ENCODE peak calls at places on chromosomes 7 and 10, in four cellular contexts. P is lower leg skin, Y is stomach, V is H9. I is an unnamed sample.

GRCh38 chr10:29239569-29240472 is 49.0 kb upstream of the LYZL1 start:
- DNase-seq in P (no peak), Y (no peak), V (peak), I (peak)

GRCh38 chr7:84191261-84191660 is 3.3 kb downstream of the SEMA3A start:
- DNase-seq in P (no peak), Y (no peak), V (no peak), I (no peak)

GRCh38 chr10:77408259-77408658 is 229.3 kb downstream of the KCNMA1 start:
- DNase-seq in P (no peak), Y (no peak), V (no peak), I (no peak)

GRCh38 chr7:15508258-15508657 is 53.6 kb downstream of the AGMO start:
- DNase-seq in P (no peak), Y (no peak), V (no peak), I (no peak)

GRCh38 chr7:524800-525199 is 5.2 kb upstream of the PDGFA start:
- DNase-seq in P (no peak), Y (no peak), V (no peak), I (no peak)

GRCh38 chr10:55174419-55174818 is 373.4 kb upstream of the PCDH15 start:
- DNase-seq in P (no peak), Y (no peak), V (peak), I (peak)

GRCh38 chr10:103772096-103772845 is 83.1 kb downstream of the SH3PXD2A start:
- DNase-seq in P (peak), Y (peak), V (peak), I (peak)

GRCh38 chr7:11232462-11232861 is 258.8 kb downstream of the PHF14 start:
- DNase-seq in P (no peak), Y (no peak), V (no peak), I (no peak)

GRCh38 chr10:69835875-69836727 is 34.4 kb downstream of the COL13A1 start:
- DNase-seq in P (no peak), Y (no peak), V (no peak), I (no peak)

GRCh38 chr10:88565072-88565471 is 18.0 kb downstream of the RNLS start:
- DNase-seq in P (no peak), Y (no peak), V (no peak), I (no peak)

GRCh38 chr7:129780257-129781127 is 169.0 kb downstream of the NRF1 start:
- DNase-seq in P (peak), Y (peak), V (peak), I (peak)

GRCh38 chr7:88116395-88116794 is 103.4 kb downstream of the SRI start:
- DNase-seq in P (no peak), Y (no peak), V (no peak), I (no peak)

GRCh38 chr7:30900803-30901362 is 10.8 kb upstream of the AQP1 start:
- DNase-seq in P (no peak), Y (no peak), V (no peak), I (no peak)

GRCh38 chr7:2802504-2803341 is 41.4 kb downstream of the GNA12 start:
- DNase-seq in P (no peak), Y (no peak), V (no peak), I (peak)

GRCh38 chr7:83161186-83161585 is 1.5 kb downstream of the PCLO start:
- DNase-seq in P (no peak), Y (no peak), V (no peak), I (no peak)

GRCh38 chr10:119029613-119030420 is at the start of gene NANOS1:
- DNase-seq in P (no peak), Y (no peak), V (peak), I (no peak)

GRCh38 chr7:139620676-139621344 is 97.3 kb downstream of the CLEC2L start:
- DNase-seq in P (no peak), Y (peak), V (peak), I (peak)

GRCh38 chr10:33937987-33938386 is 603.5 kb upstream of the NRP1 start:
- DNase-seq in P (no peak), Y (no peak), V (no peak), I (no peak)

GRCh38 chr7:7157887-7158271 is 24.5 kb upstream of the C1GALT1 start:
- DNase-seq in P (no peak), Y (no peak), V (no peak), I (no peak)

GRCh38 chr7:123208793-123209192 is 9.0 kb upstream of the SLC13A1 start:
- DNase-seq in P (no peak), Y (no peak), V (no peak), I (no peak)

GRCh38 chr10:118951218-118951617 is 78.3 kb upstream of the NANOS1 start:
- DNase-seq in P (no peak), Y (no peak), V (no peak), I (no peak)

GRCh38 chr7:42248579-42248978 is 11.6 kb upstream of the GLI3 start:
- DNase-seq in P (no peak), Y (no peak), V (no peak), I (no peak)

GRCh38 chr10:49365275-49365674 is 30.6 kb downstream of the DRGX start:
- DNase-seq in P (peak), Y (no peak), V (no peak), I (no peak)

GRCh38 chr10:17992266-17992665 is 40.5 kb downstream of the SLC39A12 start:
- DNase-seq in P (no peak), Y (no peak), V (no peak), I (no peak)

GRCh38 chr7:75688200-75689136 is 50.3 kb downstream of the HIP1 start:
- DNase-seq in P (no peak), Y (no peak), V (no peak), I (no peak)

GRCh38 chr7:4162845-4163564 is 519.1 kb upstream of the FOXK1 start:
- DNase-seq in P (no peak), Y (no peak), V (no peak), I (no peak)

GRCh38 chr10:128843972-128844371 is 623.1 kb upstream of the MGMT start:
- DNase-seq in P (no peak), Y (no peak), V (no peak), I (no peak)

GRCh38 chr7:37669818-37670217 is 13.7 kb upstream of the GPR141 start:
- DNase-seq in P (no peak), Y (no peak), V (no peak), I (no peak)

GRCh38 chr10:129056734-129057689 is 410.0 kb upstream of the MGMT start:
- DNase-seq in P (no peak), Y (no peak), V (no peak), I (peak)

GRCh38 chr10:63247771-63248170 is 114.6 kb downstream of the NRBF2 start:
- DNase-seq in P (no peak), Y (no peak), V (no peak), I (no peak)

GRCh38 chr7:18548569-18548968 is 53.0 kb downstream of the HDAC9 start:
- DNase-seq in P (no peak), Y (no peak), V (no peak), I (no peak)

GRCh38 chr7:78473011-78473410 is 674.4 kb downstream of the PHTF2 start:
- DNase-seq in P (no peak), Y (no peak), V (no peak), I (no peak)

GRCh38 chr7:137846588-137847417 is at the start of gene DGKI:
- DNase-seq in P (no peak), Y (no peak), V (peak), I (peak)

GRCh38 chr7:44411306-44411705 is 79.2 kb downstream of the NUDCD3 start:
- DNase-seq in P (no peak), Y (no peak), V (no peak), I (no peak)

GRCh38 chr7:2631924-2632716 is at the start of gene TTYH3:
- DNase-seq in P (no peak), Y (no peak), V (no peak), I (no peak)

GRCh38 chr7:41503438-41503837 is 199.5 kb downstream of the INHBA start:
- DNase-seq in P (no peak), Y (no peak), V (no peak), I (no peak)

I was measured in islet precursor cell.